ENCODE peak calls at places on chromosomes 16 and 17, in nine cellular contexts. I is cardiac muscle cell, Q is neural progenitor cell, S is PC-3, M is transverse colon, H is heart right ventricle, B is body of pancreas, G is colonic mucosa, D is brain microvascular endothelial cell. K is an unnamed sample. For H3K27me3 and H3K36me3, the result is how much of the 10 kb centered on the place peaks cover.

GRCh38 chr16:81416749-81417148 is 27.9 kb upstream of the CMIP start:
- DNase-seq in Q (no peak), I (no peak), D (no peak), S (no peak), M (no peak), H (no peak), B (no peak), G (no peak), K (no peak)

GRCh38 chr17:75130059-75130631 is 1.4 kb downstream of the NT5C start:
- DNase-seq in G (no peak), B (peak), I (no peak), M (no peak), H (no peak), S (no peak), Q (no peak), D (no peak), K (no peak)

GRCh38 chr16:27591837-27592236 is 41.9 kb downstream of the KATNIP start:
- DNase-seq in B (no peak), S (no peak), D (no peak), G (no peak), H (no peak), I (no peak), M (no peak), Q (no peak), K (no peak)

GRCh38 chr17:32769846-32770245 is 107.1 kb downstream of the MYO1D start:
- DNase-seq in B (no peak), H (no peak), G (no peak), S (peak), M (no peak), D (no peak), Q (peak), I (no peak), K (peak)

GRCh38 chr17:17457680-17458079 is 19.1 kb upstream of the MED9 start:
- DNase-seq in Q (no peak), D (no peak), I (no peak), H (no peak), B (no peak), G (no peak), M (peak), S (no peak), K (no peak)

GRCh38 chr16:87964049-87964448 is 12.8 kb downstream of the BANP start:
- DNase-seq in I (no peak), Q (no peak), H (no peak), S (no peak), M (no peak), G (no peak), D (no peak), B (no peak), K (no peak)

GRCh38 chr17:10099051-10099571 is 99.3 kb downstream of the GAS7 start:
- DNase-seq in B (no peak), D (no peak), Q (no peak), H (no peak), S (no peak), G (no peak), M (no peak), I (peak), K (peak)

GRCh38 chr16:7597677-7598076 is 265.0 kb downstream of the RBFOX1 start:
- DNase-seq in M (no peak), I (no peak), H (no peak), G (no peak), Q (no peak), D (no peak), B (no peak), S (no peak), K (peak)

GRCh38 chr17:38897176-38897575 is 27.3 kb downstream of the LASP1 start:
- DNase-seq in Q (no peak), G (no peak), D (no peak), B (peak), M (peak), S (no peak), H (peak), I (peak), K (no peak)

GRCh38 chr17:2779545-2779944 is 16.7 kb upstream of the RAP1GAP2 start:
- DNase-seq in M (no peak), H (no peak), Q (no peak), I (no peak), G (no peak), S (no peak), D (no peak), B (no peak), K (no peak)

GRCh38 chr17:56898874-56899273 is 15.0 kb downstream of the TRIM25 start:
- DNase-seq in D (no peak), M (peak), Q (no peak), H (no peak), B (no peak), I (no peak), S (no peak), G (peak), K (no peak)

GRCh38 chr16:66188786-66189725 is 177.4 kb upstream of the CDH5 start:
- DNase-seq in M (no peak), G (peak), H (peak), S (no peak), D (peak), I (peak), Q (peak), B (no peak), K (no peak)

GRCh38 chr16:30984669-30985400 is at the start of gene HSD3B7:
- DNase-seq in I (peak), M (peak), D (peak), G (peak), S (peak), B (peak), Q (peak), H (peak), K (peak)

GRCh38 chr17:27217631-27218030 is 76.3 kb upstream of the WSB1 start:
- DNase-seq in S (no peak), D (no peak), H (no peak), Q (no peak), G (no peak), I (no peak), M (no peak), B (no peak), K (no peak)

GRCh38 chr16:65202461-65202860 is 80.6 kb upstream of the CDH11 start:
- DNase-seq in B (no peak), I (no peak), Q (no peak), S (peak), H (no peak), G (no peak), M (no peak), D (no peak), K (peak)

GRCh38 chr17:44363613-44364159 is at the start of gene FAM171A2:
- DNase-seq in M (peak), B (peak), Q (peak), S (peak), I (peak), G (no peak), H (no peak), D (no peak), K (no peak)

GRCh38 chr17:81323083-81323369 is 27.9 kb upstream of the SLC38A10 start:
- DNase-seq in B (no peak), M (no peak), H (no peak), G (no peak), Q (no peak), D (no peak), S (no peak), I (no peak), K (no peak)

GRCh38 chr16:66894055-66894454 is 13.7 kb downstream of the PDP2 start:
- DNase-seq in H (no peak), S (no peak), I (no peak), D (no peak), G (no peak), B (no peak), Q (no peak), M (no peak), K (no peak)

GRCh38 chr17:65530985-65531507 is 30.4 kb downstream of the AXIN2 start:
- DNase-seq in Q (peak), I (peak), B (no peak), H (peak), M (no peak), S (no peak), D (peak), G (no peak), K (no peak)

GRCh38 chr16:46765050-46765449 is 16.9 kb upstream of the MYLK3 start:
- DNase-seq in I (peak), Q (no peak), S (no peak), M (no peak), D (peak), G (no peak), H (no peak), B (no peak), K (no peak)

GRCh38 chr16:28213396-28213795 is 1.6 kb upstream of the XPO6 start:
- DNase-seq in M (no peak), G (no peak), H (no peak), S (no peak), B (no peak), Q (no peak), D (no peak), I (no peak), K (no peak)

GRCh38 chr17:63519972-63520882 is 2.9 kb upstream of the KCNH6 start:
- DNase-seq in D (no peak), H (no peak), I (no peak), Q (no peak), G (peak), M (peak), S (peak), B (peak), K (no peak)

GRCh38 chr16:84647830-84648594 is at the start of gene KLHL36:
- DNase-seq in M (peak), H (peak), I (peak), Q (peak), S (peak), B (peak), G (peak), D (no peak), K (no peak)

GRCh38 chr17:65374966-65375365 is 186.5 kb downstream of the AXIN2 start:
- DNase-seq in I (no peak), G (peak), M (peak), H (no peak), D (no peak), S (no peak), B (peak), Q (no peak), K (no peak)

GRCh38 chr16:3878610-3879009 is 1.9 kb downstream of the CREBBP start:
- DNase-seq in M (no peak), Q (no peak), S (no peak), D (no peak), H (no peak), I (peak), G (no peak), B (no peak), K (no peak)

GRCh38 chr16:80806957-80807356 is 2.6 kb upstream of the CDYL2 start:
- DNase-seq in G (no peak), D (peak), H (no peak), I (peak), B (no peak), S (peak), M (no peak), Q (no peak), K (peak)

GRCh38 chr16:52976539-52977167 is 76.0 kb downstream of the CHD9NB start:
- DNase-seq in Q (peak), H (peak), S (peak), D (peak), I (peak), M (no peak), G (no peak), B (no peak), K (peak)
- TF ChIP-seq CTCF in Q (peak), H (peak), S (peak), D (no peak), I (peak), M (peak), G (peak), B (peak), K (peak)

GRCh38 chr17:48995332-48995870 is 1.8 kb upstream of the IGF2BP1 start:
- DNase-seq in G (no peak), H (no peak), B (no peak), M (no peak), S (no peak), I (no peak), Q (peak), D (no peak), K (no peak)

GRCh38 chr17:48990882-48991357 is 6.3 kb upstream of the IGF2BP1 start:
- DNase-seq in Q (peak), G (no peak), I (no peak), D (no peak), M (no peak), S (no peak), H (no peak), B (no peak), K (no peak)

GRCh38 chr17:48993305-48993704 is 3.9 kb upstream of the IGF2BP1 start:
- DNase-seq in D (no peak), G (no peak), I (no peak), Q (no peak), H (no peak), M (no peak), S (no peak), B (no peak), K (no peak)

GRCh38 chr17:48994548-48995331 is 2.4 kb upstream of the IGF2BP1 start:
- DNase-seq in M (no peak), D (no peak), Q (no peak), B (no peak), H (no peak), G (no peak), S (no peak), I (no peak), K (no peak)

DNA sequence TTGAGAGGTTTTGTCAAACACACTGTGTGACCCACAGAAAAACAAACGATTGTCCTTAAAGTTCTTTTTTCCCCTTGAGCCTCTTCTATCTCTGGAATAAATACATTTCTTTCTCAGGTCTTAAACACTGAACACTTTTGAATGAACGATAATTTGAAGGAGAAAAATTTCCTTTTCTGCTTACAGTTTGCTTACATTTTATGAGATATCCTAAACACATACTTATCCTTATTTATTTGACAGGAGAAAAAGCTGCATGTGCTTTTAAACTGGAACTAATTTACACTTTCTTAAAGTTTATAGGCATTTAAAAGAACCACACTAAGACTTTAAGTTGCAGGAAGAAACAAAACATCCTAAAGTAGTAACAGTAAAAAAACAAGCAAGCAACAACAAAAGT is 4.8 kb upstream of the IGF2BP1 start:
- DNase-seq in S (no peak), B (no peak), M (no peak), G (no peak), I (no peak), H (no peak), Q (no peak), D (no peak), K (no peak)
- H3K27me3 ChIP-seq in S (half or more), B (under half), M (half or more), G (half or more), I (under half), H (half or more), Q (under half), D (under half), K (under half)

DNA sequence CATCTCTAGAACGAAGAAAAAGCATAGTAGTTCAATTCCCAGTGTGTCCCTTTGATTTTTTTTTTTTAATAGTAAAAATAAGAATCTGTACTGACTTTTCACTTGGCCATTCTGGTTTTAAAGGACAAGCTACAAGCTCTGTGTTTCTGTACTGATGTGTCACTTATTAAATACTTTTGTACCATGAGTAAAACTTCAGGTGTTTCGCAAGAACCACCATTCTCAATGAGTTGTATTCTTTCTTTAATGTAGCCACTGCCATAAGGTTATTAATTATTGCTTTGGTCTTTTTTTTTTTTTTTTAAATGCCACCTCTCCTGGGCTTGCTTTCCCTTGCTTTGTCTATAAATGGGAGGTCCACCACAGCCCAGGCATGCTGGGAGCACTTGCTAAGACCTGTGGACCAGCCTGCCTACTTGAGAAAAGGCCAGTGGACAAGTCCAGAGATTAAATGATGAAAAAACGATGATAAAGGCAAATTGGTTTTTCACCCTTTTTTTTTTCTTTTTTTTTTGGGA is 8.4 kb downstream of the ARL2BP start:
- DNase-seq in B (no peak), M (no peak), H (no peak), G (no peak), Q (no peak), I (no peak), D (no peak), S (peak), K (peak)
- H3K36me3 ChIP-seq in B (under half), M (under half), H (half or more), G (under half), Q (under half), I (under half), D (under half), S (under half), K (under half)

DNA sequence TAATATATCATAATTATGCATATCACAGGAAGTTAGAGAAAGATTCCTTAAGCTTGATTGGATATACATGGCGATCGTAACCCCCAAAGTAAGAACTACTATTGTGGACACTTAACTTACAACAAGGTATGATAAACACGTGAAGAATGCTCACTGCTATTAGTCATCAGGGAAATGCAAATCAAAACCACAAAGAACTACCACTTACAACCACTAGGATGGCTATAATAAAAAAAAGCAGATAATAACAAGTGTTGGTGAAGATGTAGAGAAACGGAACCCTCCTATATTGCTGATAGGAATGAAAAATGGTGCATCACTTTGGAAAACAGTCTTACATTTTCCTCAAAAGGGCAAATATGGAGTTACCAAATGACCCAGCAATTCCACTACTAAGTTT is 265.9 kb downstream of the SLC39A11 start:
- DNase-seq in Q (no peak), G (no peak), I (no peak), M (no peak), H (no peak), B (no peak), S (peak), D (peak), K (peak)
- TF ChIP-seq CTCF in Q (no peak), G (no peak), I (no peak), M (no peak), H (no peak), B (no peak), S (peak), D (peak), K (no peak)

DNA sequence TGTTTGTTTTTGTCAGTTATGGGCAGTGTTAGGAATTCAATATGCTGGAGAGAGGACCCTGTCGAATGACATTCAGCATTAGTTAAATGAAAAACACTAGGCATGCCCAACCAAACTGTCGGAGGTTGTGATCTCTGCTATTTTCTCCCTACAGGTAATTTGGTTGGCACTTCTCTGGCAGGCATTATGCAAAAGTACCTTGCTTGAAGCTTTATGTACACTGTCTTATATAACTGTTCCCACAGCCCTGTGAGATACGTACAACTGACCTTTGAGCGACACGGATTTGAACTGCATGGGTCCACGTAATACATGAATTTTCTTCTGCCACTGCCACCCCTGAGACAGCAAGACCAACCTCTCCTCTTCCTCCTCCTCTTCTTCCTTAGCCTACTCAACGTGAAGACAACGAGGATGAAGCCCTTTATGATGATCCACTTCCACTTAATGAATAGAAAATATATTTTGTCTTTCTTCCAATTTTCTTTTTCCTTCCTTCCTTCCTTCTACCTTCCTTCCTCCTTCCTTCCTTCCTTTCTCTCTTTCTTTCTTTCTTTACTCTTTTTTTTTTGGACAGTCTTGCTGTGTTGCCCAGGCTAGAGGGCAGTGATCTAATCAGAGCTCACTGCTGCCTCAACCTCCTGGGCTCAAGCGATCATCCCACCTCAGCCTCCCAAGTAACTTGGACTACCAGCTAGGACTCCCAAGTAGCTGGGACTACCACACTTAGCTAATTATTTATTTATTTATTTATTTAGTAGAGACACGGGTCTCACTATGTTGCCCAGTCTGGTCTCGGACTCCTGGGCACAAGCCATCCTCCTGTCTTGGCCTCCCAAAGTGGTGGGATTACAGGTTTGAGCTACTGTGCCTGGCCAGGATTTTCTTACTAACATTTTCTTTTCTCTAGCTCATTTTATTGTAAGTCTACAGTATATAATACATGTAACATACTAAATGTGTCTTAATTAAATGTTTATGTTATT is 77.3 kb downstream of the WIPI1 start:
- DNase-seq in D (no peak), Q (no peak), S (no peak), G (no peak), H (no peak), M (no peak), I (no peak), B (no peak), K (no peak)
- H3K27me3 ChIP-seq in D (under half), Q (under half), S (under half), G (under half), H (under half), M (under half), I (under half), B (under half), K (under half)

GRCh38 chr16:58187092-58187491 is 10.8 kb downstream of the CSNK2A2 start:
- DNase-seq in M (no peak), S (no peak), H (no peak), Q (no peak), G (no peak), I (peak), B (no peak), D (no peak), K (peak)
- H3K36me3 ChIP-seq in M (half or more), S (half or more), H (half or more), Q (under half), G (under half), I (half or more), B (under half), D (under half), K (under half)

GRCh38 chr16:51151951-51152663 is 1.0 kb upstream of the SALL1 start:
- DNase-seq in Q (peak), G (peak), I (peak), H (peak), M (peak), D (no peak), B (peak), S (no peak), K (no peak)
- TF ChIP-seq CTCF in Q (peak), G (no peak), I (no peak), H (no peak), M (no peak), D (peak), B (no peak), S (no peak), K (no peak)

GRCh38 chr16:2813661-2814288 is 3.3 kb upstream of the PRSS21 start:
- DNase-seq in H (no peak), I (no peak), B (no peak), S (no peak), D (no peak), Q (no peak), G (no peak), M (no peak), K (no peak)
- H3K27me3 ChIP-seq in H (under half), I (under half), B (under half), S (under half), D (under half), Q (under half), G (under half), M (under half), K (under half)

GRCh38 chr16:86545927-86546637 is 9.0 kb downstream of the MTHFSD start:
- DNase-seq in Q (no peak), H (no peak), B (no peak), G (no peak), D (no peak), M (no peak), S (no peak), I (no peak), K (no peak)
- H3K36me3 ChIP-seq in Q (under half), H (half or more), B (under half), G (under half), D (under half), M (under half), S (under half), I (under half), K (under half)